ENCODE peak calls at places on chromosomes 5 and 9, in six cellular contexts. S is neuronal stem cell, L is H9, Q is mesenchymal stem cell, R is IMR-90, C is H1. G is an unnamed sample.

GRCh38 chr5:61293051-61293450 is 39.0 kb upstream of the ZSWIM6 start:
- DNase-seq in R (no peak), Q (no peak), L (no peak), C (no peak), S (no peak), G (no peak)

GRCh38 chr5:91150636-91151035 is 232.5 kb downstream of the ARRDC3 start:
- DNase-seq in R (no peak), Q (no peak), C (no peak), L (no peak), S (no peak), G (no peak)

GRCh38 chr9:13360188-13360587 is 80.7 kb upstream of the MPDZ start:
- DNase-seq in R (no peak), C (no peak), L (no peak), S (no peak), Q (no peak), G (no peak)

GRCh38 chr9:77598510-77598909 is 49.6 kb downstream of the GNA14 start:
- DNase-seq in Q (peak; percentile 60), R (peak; percentile 37), C (no peak), S (no peak), L (no peak), G (no peak)

GRCh38 chr9:136519263-136520052 is 26.4 kb downstream of the NOTCH1 start:
- DNase-seq in S (no peak), Q (no peak), L (no peak), C (no peak), R (no peak), G (no peak)

GRCh38 chr9:94827584-94828304 is 101.2 kb downstream of the AOPEP start:
- DNase-seq in R (peak; percentile 52), Q (peak; percentile 69), S (no peak), L (no peak), C (peak; percentile 10), G (no peak)

GRCh38 chr9:90801507-90802289 is at the start of gene SYK:
- DNase-seq in Q (no peak), C (peak; percentile 74), L (peak; percentile 63), R (no peak), S (no peak), G (peak; percentile 58)

GRCh38 chr9:114844766-114845165 is 38.9 kb upstream of the TNFSF15 start:
- DNase-seq in R (no peak), Q (no peak), C (no peak), L (no peak), S (no peak), G (no peak)

GRCh38 chr9:86557063-86557766 is 203.0 kb upstream of the TUT7 start:
- DNase-seq in Q (peak; percentile 78), R (peak; percentile 98), S (no peak), L (no peak), C (no peak), G (peak; percentile 62)

GRCh38 chr9:26744362-26744965 is 148.1 kb downstream of the CAAP1 start:
- DNase-seq in C (no peak), L (no peak), S (no peak), R (peak; percentile 38), Q (peak; percentile 47), G (peak; percentile 69)

GRCh38 chr5:58462154-58462553 is 2.3 kb upstream of the PLK2 start:
- DNase-seq in C (no peak), R (no peak), L (no peak), Q (peak; percentile 76), S (no peak), G (peak; percentile 34)

GRCh38 chr5:57817001-57817453 is 334.4 kb upstream of the ACTBL2 start:
- DNase-seq in R (no peak), C (no peak), L (no peak), Q (no peak), S (no peak), G (no peak)

GRCh38 chr5:95921501-95921900 is 40.1 kb downstream of the ELL2 start:
- DNase-seq in L (no peak), S (no peak), C (no peak), R (no peak), Q (no peak), G (peak; percentile 53)

GRCh38 chr5:179762781-179763176 is 30.2 kb downstream of the MAML1 start:
- DNase-seq in C (no peak), R (peak; percentile 75), S (no peak), Q (peak; percentile 85), L (no peak), G (no peak)

GRCh38 chr5:80871541-80871961 is 88.6 kb upstream of the RASGRF2 start:
- DNase-seq in R (peak; percentile 74), Q (peak; percentile 49), S (no peak), C (no peak), L (no peak), G (peak; percentile 74)

GRCh38 chr5:62935660-62936059 is 357.0 kb downstream of the LRRC70 start:
- DNase-seq in C (no peak), L (no peak), R (no peak), S (no peak), Q (no peak), G (no peak)

GRCh38 chr9:111516061-111516465 is 8.9 kb upstream of the ZNF483 start:
- DNase-seq in L (peak; percentile 57), R (peak; percentile 18), C (no peak), Q (no peak), S (no peak), G (no peak)

GRCh38 chr5:150658699-150659265 is 2.3 kb upstream of the MYOZ3 start:
- DNase-seq in C (no peak), R (no peak), S (no peak), L (peak; percentile 24), Q (no peak), G (no peak)

GRCh38 chr5:171750316-171750788 is 35.3 kb upstream of the SMIM23 start:
- DNase-seq in Q (no peak), C (peak; percentile 58), S (no peak), R (peak; percentile 7), L (peak; percentile 74), G (no peak)

GRCh38 chr5:36575367-36575781 is 31.0 kb upstream of the SLC1A3 start:
- DNase-seq in S (no peak), C (no peak), L (no peak), Q (no peak), R (peak; percentile 15), G (no peak)

GRCh38 chr5:103487822-103488493 is 74.6 kb downstream of the NUDT12 start:
- DNase-seq in L (no peak), R (no peak), C (no peak), S (no peak), Q (peak; percentile 39), G (no peak)

GRCh38 chr5:160293901-160294561 is 18.3 kb downstream of the CCNJL start:
- DNase-seq in C (no peak), S (no peak), R (no peak), L (peak; percentile 65), Q (peak; percentile 36), G (no peak)

GRCh38 chr5:169100735-169101075 is 200.2 kb downstream of the SLIT3 start:
- DNase-seq in S (no peak), R (no peak), Q (peak; percentile 5), C (no peak), L (no peak), G (no peak)

GRCh38 chr5:55933377-55934116 is 61.2 kb downstream of the IL6ST start:
- DNase-seq in C (no peak), S (no peak), R (no peak), Q (peak; percentile 37), L (no peak), G (no peak)

GRCh38 chr5:131169810-131170539 is 769 bp upstream of the LYRM7 start:
- DNase-seq in C (no peak), R (no peak), S (no peak), L (no peak), Q (no peak), G (no peak)

GRCh38 chr5:143541943-143542797 is 138.7 kb upstream of the NR3C1 start:
- DNase-seq in C (no peak), L (no peak), S (no peak), R (no peak), Q (no peak), G (no peak)

GRCh38 chr9:32589083-32589713 is 16.2 kb upstream of the NDUFB6 start:
- DNase-seq in S (no peak), Q (peak; percentile 47), C (no peak), L (no peak), R (peak; percentile 57), G (peak; percentile 64)

GRCh38 chr5:33772276-33772990 is 119.4 kb downstream of the ADAMTS12 start:
- DNase-seq in C (no peak), L (no peak), R (peak; percentile 80), Q (peak; percentile 76), S (no peak), G (no peak)

GRCh38 chr5:167716376-167716775 is 575.1 kb upstream of the WWC1 start:
- DNase-seq in S (no peak), L (no peak), C (no peak), R (peak; percentile 77), Q (peak; percentile 35), G (no peak)

GRCh38 chr9:72145093-72145492 is 4.1 kb upstream of the GDA start:
- DNase-seq in L (no peak), C (no peak), S (no peak), Q (no peak), R (no peak), G (peak; percentile 61)

GRCh38 chr5:53001541-53001940 is 12.4 kb downstream of the ITGA2 start:
- DNase-seq in C (no peak), S (no peak), Q (no peak), L (no peak), R (no peak), G (peak; percentile 66)
- H2AFZ ChIP-seq in C (no peak overlapping the region), S (no peak overlapping the region), Q (no peak overlapping the region), L (no peak overlapping the region), R (no peak overlapping the region), G (no peak overlapping the region)

DNA sequence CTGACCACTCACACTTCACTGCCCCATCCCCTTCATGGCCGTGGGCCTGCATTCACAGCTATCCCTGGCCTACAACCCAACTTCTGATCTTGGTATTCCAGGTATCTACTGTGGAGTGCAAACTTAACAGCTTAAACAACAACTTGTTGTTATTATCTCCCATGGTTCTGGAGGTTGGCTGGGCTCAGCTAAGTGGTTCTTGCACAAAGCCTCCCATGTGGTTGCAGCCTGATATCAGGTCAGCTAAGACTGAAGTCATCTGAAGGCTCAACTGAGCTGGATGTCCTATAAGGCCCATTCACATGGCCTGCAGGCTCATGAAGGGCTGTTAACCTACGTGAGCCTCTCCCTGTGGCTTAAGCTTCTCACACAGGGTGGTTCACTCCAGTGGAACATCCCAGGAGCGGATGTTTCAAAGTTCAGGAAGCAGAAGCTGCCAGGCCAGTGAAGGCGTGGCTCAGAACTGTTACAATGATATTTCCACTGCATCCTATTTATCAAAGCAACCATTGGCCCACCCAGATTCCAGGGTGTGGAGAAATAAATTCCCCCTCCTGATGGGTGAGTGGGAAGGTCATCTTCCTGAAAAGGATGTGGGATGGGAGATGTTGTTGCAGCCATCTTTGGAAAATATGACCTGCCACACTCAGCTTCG is 30.0 kb upstream of the TRIO start:
- DNase-seq in Q (no peak), S (no peak), R (no peak), C (peak; percentile 36), L (no peak), G (peak; percentile 71)
- H2AK5ac ChIP-seq in Q (no peak overlapping the region), S (no peak overlapping the region), R (peak overlapping the region; percentile 55), C (no peak overlapping the region), L (no peak overlapping the region), G (no peak overlapping the region)

GRCh38 chr5:159215886-159216285 is 6.5 kb upstream of the RNF145 start:
- DNase-seq in Q (no peak), C (no peak), S (no peak), L (no peak), R (no peak), G (peak; percentile 71)
- H2AFZ ChIP-seq in Q (no peak overlapping the region), C (no peak overlapping the region), S (no peak overlapping the region), L (no peak overlapping the region), R (no peak overlapping the region), G (no peak overlapping the region)

DNA sequence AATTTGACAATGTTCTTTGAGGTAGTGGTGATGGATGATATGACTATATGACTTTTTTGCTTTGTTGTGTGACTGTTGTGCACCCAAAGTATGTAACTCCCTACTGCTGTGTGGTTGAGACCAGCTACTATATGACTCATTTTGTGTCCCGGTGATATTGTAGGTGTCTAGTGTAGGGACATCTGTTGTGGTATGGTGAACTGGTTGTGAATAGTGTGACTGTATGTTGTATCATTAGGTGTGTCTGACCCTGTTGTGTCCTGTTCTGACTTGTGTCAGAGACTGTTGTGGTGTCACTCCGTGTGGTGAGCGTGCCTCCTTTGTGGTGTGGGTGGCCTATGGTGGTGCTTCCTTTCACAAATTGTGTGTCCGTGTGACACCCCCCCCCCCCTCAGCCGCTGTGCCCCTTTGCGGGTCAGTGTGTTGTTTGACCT is 11.2 kb upstream of the CXXC5 start:
- DNase-seq in S (no peak), C (no peak), Q (peak; percentile 75), R (peak; percentile 51), L (no peak), G (no peak)
- H2AK5ac ChIP-seq in S (no peak overlapping the region), C (peak overlapping the region; percentile 100), Q (peak overlapping the region; percentile 51), R (peak overlapping the region; percentile 99), L (no peak overlapping the region), G (no peak overlapping the region)